ENCODE peak calls at places on chromosomes 3 and 15, in four cellular contexts. One of them, this sample, is unnamed.

GRCh38 chr3:11739123-11739522 is 95.4 kb upstream of the VGLL4 start:
- DNase-seq in A549: no peak
- DNase-seq in SIG-M5: no peak
- DNase-seq in tibial nerve: no peak
- DNase-seq in this sample: no peak

GRCh38 chr3:46359748-46360509 is 6.0 kb downstream of the CCR2 start:
- DNase-seq in A549: no peak
- DNase-seq in SIG-M5: no peak
- DNase-seq in tibial nerve: no peak
- DNase-seq in this sample: no peak

GRCh38 chr15:68383161-68384074 is 48.5 kb downstream of the ITGA11 start:
- DNase-seq in A549: peak
- DNase-seq in SIG-M5: no peak
- DNase-seq in tibial nerve: peak
- DNase-seq in this sample: peak

GRCh38 chr3:171840831-171841619 is 2.1 kb upstream of the TMEM212 start:
- DNase-seq in A549: no peak
- DNase-seq in SIG-M5: no peak
- DNase-seq in tibial nerve: no peak
- DNase-seq in this sample: no peak

GRCh38 chr3:159904911-159905310 is 83.7 kb upstream of the IL12A start:
- DNase-seq in A549: no peak
- DNase-seq in SIG-M5: no peak
- DNase-seq in tibial nerve: no peak
- DNase-seq in this sample: no peak

GRCh38 chr3:32258869-32259268 is 20.4 kb downstream of the CMTM8 start:
- DNase-seq in A549: no peak
- DNase-seq in SIG-M5: no peak
- DNase-seq in tibial nerve: no peak
- DNase-seq in this sample: no peak

GRCh38 chr15:41900526-41901380 is 6.9 kb upstream of the SPTBN5 start:
- DNase-seq in A549: no peak
- DNase-seq in SIG-M5: no peak
- DNase-seq in tibial nerve: no peak
- DNase-seq in this sample: no peak

GRCh38 chr15:60745469-60745971 is 266.6 kb upstream of the ICE2 start:
- DNase-seq in A549: no peak
- DNase-seq in SIG-M5: no peak
- DNase-seq in tibial nerve: peak
- DNase-seq in this sample: no peak

This sample was measured in HEK293T.